ENCODE peak calls at places on chromosomes 12 and 14, in six cellular contexts. H is adrenal gland, R is body of pancreas, G is tibial artery, B is transverse colon, T is GM23248. J is an unnamed sample.
A peak's percentile ranks its signal among the peaks of the same experiment; 100 is the strongest.

GRCh38 chr12:4412462-4412861 is 33.0 kb upstream of the FGF23 start:
- DNase-seq in H (no peak), R (no peak), G (no peak), B (no peak), T (no peak), J (no peak)

GRCh38 chr12:10235761-10236631 is 23.3 kb downstream of the GABARAPL1 start:
- DNase-seq in H (peak; percentile 34), R (peak; percentile 28), G (no peak), B (no peak), T (peak; percentile 61), J (no peak)

GRCh38 chr14:68507544-68508081 is 285.3 kb downstream of the ZFP36L1 start:
- DNase-seq in H (no peak), R (peak; percentile 52), G (no peak), B (no peak), T (no peak), J (no peak)

GRCh38 chr12:32312049-32312670 is 87.2 kb upstream of the FGD4 start:
- DNase-seq in H (no peak), R (no peak), G (no peak), B (no peak), T (peak; percentile 81), J (no peak)

GRCh38 chr12:42299392-42300308 is 26.2 kb downstream of the ZCRB1 start:
- DNase-seq in H (no peak), R (no peak), G (no peak), B (no peak), T (peak; percentile 57), J (no peak)

GRCh38 chr14:95547626-95548327 is 12.9 kb downstream of the GLRX5 start:
- DNase-seq in H (no peak), R (no peak), G (no peak), B (no peak), T (peak; percentile 39), J (no peak)

GRCh38 chr12:12881495-12881894 is 9.9 kb upstream of the GPRC5A start:
- DNase-seq in H (no peak), R (no peak), G (no peak), B (peak; percentile 62), T (peak; percentile 84), J (no peak)

GRCh38 chr14:64388533-64389243 is 535 bp downstream of the MTHFD1 start:
- DNase-seq in H (peak; percentile 31), R (peak; percentile 50), G (no peak), B (peak; percentile 47), T (peak; percentile 67), J (peak; percentile 19)

GRCh38 chr12:43742106-43742505 is 16.5 kb downstream of the PUS7L start:
- DNase-seq in H (no peak), R (no peak), G (no peak), B (no peak), T (peak; percentile 89), J (no peak)

GRCh38 chr14:104291123-104292000 is 153.0 kb downstream of the KIF26A start:
- DNase-seq in H (no peak), R (peak; percentile 72), G (peak; percentile 57), B (peak; percentile 10), T (no peak), J (peak; percentile 12)

GRCh38 chr14:72594099-72594901 is 299.6 kb downstream of the DPF3 start:
- DNase-seq in H (no peak), R (no peak), G (no peak), B (no peak), T (no peak), J (no peak)

GRCh38 chr14:92470215-92470614 is 43.4 kb upstream of the RIN3 start:
- DNase-seq in H (no peak), R (no peak), G (no peak), B (no peak), T (peak; percentile 85), J (no peak)

GRCh38 chr12:92492291-92492690 is 210.5 kb upstream of the PLEKHG7 start:
- DNase-seq in H (no peak), R (no peak), G (no peak), B (no peak), T (no peak), J (no peak)

GRCh38 chr14:99192823-99193222 is 79.2 kb downstream of the BCL11B start:
- DNase-seq in H (no peak), R (no peak), G (no peak), B (no peak), T (no peak), J (no peak)

GRCh38 chr12:106790020-106790419 is 15.5 kb downstream of the RIC8B start:
- DNase-seq in H (no peak), R (no peak), G (no peak), B (no peak), T (no peak), J (no peak)

GRCh38 chr14:32933623-32933942 is 5.1 kb upstream of the NPAS3 start:
- DNase-seq in H (no peak), R (no peak), G (no peak), B (no peak), T (peak; percentile 68), J (no peak)

GRCh38 chr12:59388176-59388575 is 207.7 kb upstream of the SLC16A7 start:
- DNase-seq in H (no peak), R (no peak), G (no peak), B (no peak), T (no peak), J (no peak)

GRCh38 chr12:27970391-27970980 is 2.0 kb downstream of the PTHLH start:
- DNase-seq in H (peak; percentile 8), R (peak; percentile 23), G (no peak), B (no peak), T (peak; percentile 78), J (no peak)

GRCh38 chr12:15664491-15664890 is 124.7 kb downstream of the EPS8 start:
- DNase-seq in H (no peak), R (no peak), G (no peak), B (no peak), T (peak; percentile 51), J (no peak)

GRCh38 chr12:3170423-3171194 is 93.4 kb downstream of the TSPAN9 start:
- DNase-seq in H (peak; percentile 57), R (no peak), G (no peak), B (no peak), T (peak; percentile 95), J (no peak)

GRCh38 chr12:116277393-116278258 is at the start of gene MED13L:
- DNase-seq in H (peak; percentile 89), R (peak; percentile 90), G (peak; percentile 95), B (peak; percentile 91), T (peak; percentile 95), J (peak; percentile 90)

GRCh38 chr14:65098586-65098985 is 3.7 kb downstream of the MAX start:
- DNase-seq in H (no peak), R (no peak), G (no peak), B (no peak), T (peak; percentile 62), J (no peak)

GRCh38 chr12:122471324-122472226 is 29.2 kb downstream of the ZCCHC8 start:
- DNase-seq in H (no peak), R (no peak), G (no peak), B (no peak), T (peak; percentile 82), J (no peak)

GRCh38 chr12:111180830-111181726 is 187.8 kb downstream of the PHETA1 start:
- DNase-seq in H (peak; percentile 73), R (peak; percentile 58), G (peak; percentile 79), B (peak; percentile 43), T (peak; percentile 21), J (peak; percentile 69)

GRCh38 chr12:24530689-24531088 is 418.2 kb downstream of the BCAT1 start:
- DNase-seq in H (no peak), R (no peak), G (no peak), B (no peak), T (no peak), J (no peak)

GRCh38 chr14:68076451-68076850 is 256.9 kb downstream of the RAD51B start:
- DNase-seq in H (no peak), R (no peak), G (no peak), B (no peak), T (peak; percentile 40), J (no peak)

GRCh38 chr12:108616359-108616758 is 17.3 kb downstream of the SELPLG start:
- DNase-seq in H (no peak), R (no peak), G (no peak), B (no peak), T (no peak), J (no peak)

DNA sequence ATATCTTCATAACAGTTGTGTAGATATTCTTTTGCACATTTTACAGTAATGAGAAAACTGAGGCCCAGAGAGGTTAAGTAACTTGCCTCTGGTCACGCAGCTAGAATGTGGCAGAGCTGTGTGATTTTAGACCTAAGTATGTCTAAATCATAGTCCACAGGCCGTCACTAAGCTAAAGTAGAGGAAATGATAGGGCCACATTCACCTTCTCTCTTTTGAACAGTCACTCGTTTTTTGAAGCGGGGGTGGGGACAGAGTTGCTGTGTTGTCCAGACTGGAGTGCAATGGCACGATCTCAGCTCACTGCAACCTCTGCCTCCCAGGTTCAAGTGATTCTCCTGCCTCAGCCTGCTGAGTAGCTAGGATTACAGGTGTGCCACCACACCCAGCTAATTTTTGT is 68.5 kb downstream of the RASSF3 start:
- DNase-seq in H (no peak), R (no peak), G (no peak), B (no peak), T (no peak), J (no peak)
- H3K4me1 ChIP-seq in H (peaks cover 46% of the 10 kb centered on the region), R (peaks cover 64% of the 10 kb centered on the region), G (peaks cover 99% of the 10 kb centered on the region), B (peaks cover 62% of the 10 kb centered on the region), T (peaks cover 19% of the 10 kb centered on the region), J (peaks cover 98% of the 10 kb centered on the region)

DNA sequence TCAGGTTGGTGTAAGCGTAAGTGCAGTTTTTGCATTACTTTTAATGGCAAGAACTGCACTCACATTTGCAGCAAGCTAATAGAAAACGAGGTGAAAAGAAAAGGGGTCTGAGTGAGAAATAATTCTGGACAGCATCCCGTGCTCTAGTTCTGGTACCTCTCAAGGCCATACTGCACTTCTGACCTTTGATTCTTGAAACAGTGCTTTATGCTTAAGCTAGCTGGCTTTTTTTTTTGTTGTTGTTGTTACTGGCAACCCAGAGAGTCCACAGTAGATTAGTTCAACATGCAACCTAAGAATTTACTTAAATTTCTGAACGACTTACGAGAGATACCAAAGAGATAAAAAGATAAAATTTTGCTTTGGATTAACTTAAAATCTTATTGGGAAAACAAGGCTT is 75.2 kb upstream of the PRKD1 start:
- DNase-seq in H (no peak), R (no peak), G (no peak), B (no peak), T (no peak), J (no peak)
- H3K4me1 ChIP-seq in H (peaks cover 4% of the 10 kb centered on the region), R (no peaks in the 10 kb centered on the region), G (no peaks in the 10 kb centered on the region), B (no peaks in the 10 kb centered on the region), T (peaks cover 7% of the 10 kb centered on the region), J (peaks cover 3% of the 10 kb centered on the region)

GRCh38 chr12:49967042-49967776 is 5.5 kb downstream of the AQP5 start:
- DNase-seq in H (peak; percentile 94), R (peak; percentile 90), G (peak; percentile 87), B (peak; percentile 94), T (peak; percentile 89), J (peak; percentile 89)
- H3K4me1 ChIP-seq in H (peaks cover 5% of the 10 kb centered on the region), R (peaks cover 28% of the 10 kb centered on the region), G (peaks cover 17% of the 10 kb centered on the region), B (no peaks in the 10 kb centered on the region), T (no peaks in the 10 kb centered on the region), J (peaks cover 25% of the 10 kb centered on the region)

GRCh38 chr14:51095854-51096823 is 1.2 kb upstream of the TRIM9 start:
- DNase-seq in H (peak; percentile 51), R (peak; percentile 13), G (no peak), B (peak; percentile 18), T (peak; percentile 86), J (no peak)

GRCh38 chr14:51094282-51094821 is 553 bp downstream of the TRIM9 start:
- DNase-seq in H (no peak), R (peak; percentile 13), G (no peak), B (no peak), T (peak; percentile 30), J (no peak)

GRCh38 chr14:51094901-51095853 is at the start of gene TRIM9:
- DNase-seq in H (peak; percentile 97), R (peak; percentile 95), G (peak; percentile 86), B (peak; percentile 96), T (peak; percentile 93), J (peak; percentile 94)

GRCh38 chr14:51096870-51097269 is 2.0 kb upstream of the TRIM9 start:
- DNase-seq in H (no peak), R (no peak), G (no peak), B (no peak), T (no peak), J (no peak)

GRCh38 chr14:51097287-51097686 is 2.4 kb upstream of the TRIM9 start:
- DNase-seq in H (no peak), R (no peak), G (no peak), B (no peak), T (no peak), J (no peak)
- H3K4me1 ChIP-seq in H (peaks cover 21% of the 10 kb centered on the region), R (peaks cover 21% of the 10 kb centered on the region), G (peaks cover 30% of the 10 kb centered on the region), B (no peaks in the 10 kb centered on the region), T (peaks cover 5% of the 10 kb centered on the region), J (peaks cover 28% of the 10 kb centered on the region)

J was measured in left ventricle myocardium inferior.